ENCODE peak calls at places on chromosomes 12 and 14, in seven cellular contexts. J is HepG2, F is K562, T is Panc1, K is HCT116, Z is H1, Q is SK-N-SH. G is an unnamed sample.

GRCh38 chr14:37406095-37406494 is 189.0 kb downstream of the FOXA1 start:
- DNase-seq in K (no peak), F (no peak), Z (no peak), J (no peak), Q (no peak), T (no peak), G (no peak)

GRCh38 chr12:27236498-27236897 is 7.6 kb upstream of the STK38L start:
- DNase-seq in Q (no peak), T (no peak), Z (no peak), K (peak), F (peak), J (no peak), G (no peak)

GRCh38 chr14:76729195-76729594 is 32.1 kb upstream of the VASH1 start:
- DNase-seq in F (no peak), J (no peak), Q (no peak), T (no peak), Z (no peak), K (no peak), G (no peak)

GRCh38 chr14:90184571-90185266 is 71.6 kb upstream of the PSMC1 start:
- DNase-seq in K (no peak), T (no peak), Z (no peak), F (no peak), Q (no peak), J (no peak), G (no peak)

GRCh38 chr12:52517005-52517835 is 3.0 kb downstream of the KRT5 start:
- DNase-seq in Q (no peak), F (no peak), T (no peak), K (no peak), J (no peak), Z (peak), G (no peak)

GRCh38 chr12:52372216-52373154 is 5.2 kb upstream of the KRT85 start:
- DNase-seq in T (peak), Q (peak), F (peak), J (peak), K (peak), Z (peak), G (no peak)

GRCh38 chr12:77968021-77968420 is 137.3 kb downstream of the NAV3 start:
- DNase-seq in J (no peak), K (no peak), T (no peak), Q (no peak), F (no peak), Z (no peak), G (no peak)

GRCh38 chr14:32007755-32008374 is 69.2 kb upstream of the ARHGAP5 start:
- DNase-seq in K (no peak), Z (no peak), F (no peak), Q (no peak), J (no peak), T (no peak), G (no peak)

GRCh38 chr14:103541944-103542544 is 13.0 kb downstream of the TRMT61A start:
- DNase-seq in Q (no peak), J (no peak), K (no peak), Z (no peak), F (no peak), T (no peak), G (no peak)

GRCh38 chr12:116599285-116600122 is 40.3 kb downstream of the MAP1LC3B2 start:
- DNase-seq in T (no peak), Z (peak), J (peak), F (peak), Q (peak), K (peak), G (peak)

GRCh38 chr12:25469861-25470260 is 83.2 kb downstream of the LMNTD1 start:
- DNase-seq in K (no peak), Z (no peak), J (no peak), Q (no peak), T (no peak), F (no peak), G (no peak)

GRCh38 chr14:99562848-99563748 is 40.9 kb downstream of the CCDC85C start:
- DNase-seq in K (no peak), J (peak), T (no peak), Z (peak), Q (peak), F (peak), G (no peak)

GRCh38 chr14:92841930-92842329 is 47.8 kb downstream of the GOLGA5 start:
- DNase-seq in K (no peak), J (no peak), Q (no peak), F (no peak), T (no peak), Z (no peak), G (no peak)

GRCh38 chr14:81268016-81268416 is 47.3 kb upstream of the GTF2A1 start:
- DNase-seq in Z (no peak), Q (no peak), T (no peak), J (peak), K (no peak), F (peak), G (no peak)

GRCh38 chr14:53953828-53954550 is 2.6 kb downstream of the BMP4 start:
- DNase-seq in Q (peak), Z (peak), J (peak), K (no peak), F (no peak), T (no peak), G (no peak)

GRCh38 chr14:53956427-53957201 is at the start of gene BMP4:
- DNase-seq in Z (peak), K (peak), F (peak), Q (peak), J (peak), T (no peak), G (no peak)

GRCh38 chr14:53955234-53955556 is 1.4 kb downstream of the BMP4 start:
- DNase-seq in T (no peak), Q (no peak), J (no peak), Z (no peak), K (no peak), F (no peak), G (no peak)

GRCh38 chr14:53954551-53955233 is 1.9 kb downstream of the BMP4 start:
- DNase-seq in F (no peak), K (no peak), Z (peak), Q (no peak), T (no peak), J (no peak), G (no peak)

DNA sequence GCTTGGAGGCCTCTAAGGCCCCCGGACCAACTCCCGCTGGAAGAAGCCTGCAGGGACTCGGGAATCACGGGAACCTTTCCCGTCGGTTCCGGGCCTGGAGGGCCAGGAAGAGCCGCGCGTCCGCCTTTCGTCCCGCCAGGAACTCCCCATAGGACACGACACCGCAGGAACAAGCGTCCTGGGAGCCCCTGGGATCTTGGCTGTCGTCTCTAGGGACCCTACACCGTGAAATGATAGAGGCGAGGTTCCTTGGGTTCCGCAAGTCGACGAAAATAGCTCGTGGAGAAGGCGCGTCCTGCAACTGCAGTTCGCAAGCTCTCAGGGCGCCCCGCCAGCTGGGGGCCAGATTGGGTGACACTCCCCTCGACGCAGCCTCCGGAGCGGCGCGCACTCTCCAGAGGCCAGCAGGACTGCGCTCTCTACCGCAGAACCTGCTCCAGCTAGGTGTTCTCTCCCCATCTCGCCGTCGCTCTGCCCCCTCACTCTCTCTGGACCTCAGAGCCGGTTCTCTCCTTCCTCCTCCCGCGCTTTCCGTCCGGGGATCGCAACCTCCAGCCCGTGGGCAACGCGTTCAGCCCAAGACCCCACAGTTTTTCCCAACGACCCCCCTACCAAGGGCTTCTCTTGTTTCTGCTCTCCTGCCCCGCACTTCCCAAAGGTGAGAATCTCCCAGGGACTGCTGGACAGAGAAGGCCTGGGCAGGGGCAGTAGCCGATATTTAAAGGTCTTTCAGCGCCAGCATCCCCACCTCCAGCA is 776 bp downstream of the BMP4 start:
- DNase-seq in J (peak), F (no peak), Z (peak), Q (no peak), K (no peak), T (no peak), G (no peak)
- TF ChIP-seq SIN3A in J (peak), F (no peak), Z (no peak), Q (no peak), K (no peak), T (no peak), G (no peak)

GRCh38 chr12:108254030-108254429 is 85.1 kb downstream of the CMKLR1 start:
- DNase-seq in K (no peak), Z (no peak), F (no peak), Q (no peak), T (no peak), J (no peak), G (no peak)

GRCh38 chr12:108260039-108260438 is 79.1 kb downstream of the CMKLR1 start:
- DNase-seq in T (no peak), K (no peak), J (no peak), F (no peak), Z (no peak), Q (no peak), G (no peak)

GRCh38 chr12:108257610-108258106 is 81.5 kb downstream of the CMKLR1 start:
- DNase-seq in J (no peak), T (no peak), K (no peak), F (no peak), Q (no peak), Z (no peak), G (no peak)

GRCh38 chr12:108255203-108255602 is 83.9 kb downstream of the CMKLR1 start:
- DNase-seq in K (no peak), J (no peak), Z (no peak), Q (no peak), T (no peak), F (no peak), G (no peak)

GRCh38 chr12:108257004-108257403 is 82.1 kb downstream of the CMKLR1 start:
- DNase-seq in J (no peak), Z (no peak), F (no peak), Q (no peak), T (no peak), K (no peak), G (no peak)
- TF ChIP-seq SIN3A in J (no peak), Z (no peak), F (no peak), Q (no peak), T (no peak), K (no peak), G (no peak)

GRCh38 chr14:38847161-38847560 is 255.9 kb downstream of the SEC23A start:
- DNase-seq in K (no peak), Z (no peak), Q (no peak), F (no peak), T (no peak), J (no peak), G (no peak)

GRCh38 chr14:38848243-38848642 is 254.8 kb downstream of the SEC23A start:
- DNase-seq in J (no peak), K (no peak), Z (no peak), T (no peak), F (no peak), Q (no peak), G (no peak)

GRCh38 chr14:38850664-38851063 is 252.4 kb downstream of the SEC23A start:
- DNase-seq in J (no peak), T (no peak), K (no peak), Z (no peak), Q (no peak), F (no peak), G (no peak)

GRCh38 chr14:38855513-38855912 is 247.5 kb downstream of the SEC23A start:
- DNase-seq in F (no peak), T (no peak), Q (no peak), K (no peak), J (no peak), Z (no peak), G (no peak)

GRCh38 chr14:38851109-38851508 is 251.9 kb downstream of the SEC23A start:
- DNase-seq in Z (no peak), K (no peak), J (no peak), Q (no peak), T (no peak), F (no peak), G (no peak)
- TF ChIP-seq SIN3A in Z (no peak), K (no peak), J (no peak), Q (no peak), T (no peak), F (no peak), G (no peak)

GRCh38 chr12:11771895-11772502 is 122.5 kb downstream of the ETV6 start:
- DNase-seq in T (no peak), Q (no peak), J (no peak), Z (no peak), F (no peak), K (no peak), G (no peak)
- TF ChIP-seq SIN3A in T (no peak), Q (no peak), J (no peak), Z (no peak), F (no peak), K (no peak), G (no peak)

DNA sequence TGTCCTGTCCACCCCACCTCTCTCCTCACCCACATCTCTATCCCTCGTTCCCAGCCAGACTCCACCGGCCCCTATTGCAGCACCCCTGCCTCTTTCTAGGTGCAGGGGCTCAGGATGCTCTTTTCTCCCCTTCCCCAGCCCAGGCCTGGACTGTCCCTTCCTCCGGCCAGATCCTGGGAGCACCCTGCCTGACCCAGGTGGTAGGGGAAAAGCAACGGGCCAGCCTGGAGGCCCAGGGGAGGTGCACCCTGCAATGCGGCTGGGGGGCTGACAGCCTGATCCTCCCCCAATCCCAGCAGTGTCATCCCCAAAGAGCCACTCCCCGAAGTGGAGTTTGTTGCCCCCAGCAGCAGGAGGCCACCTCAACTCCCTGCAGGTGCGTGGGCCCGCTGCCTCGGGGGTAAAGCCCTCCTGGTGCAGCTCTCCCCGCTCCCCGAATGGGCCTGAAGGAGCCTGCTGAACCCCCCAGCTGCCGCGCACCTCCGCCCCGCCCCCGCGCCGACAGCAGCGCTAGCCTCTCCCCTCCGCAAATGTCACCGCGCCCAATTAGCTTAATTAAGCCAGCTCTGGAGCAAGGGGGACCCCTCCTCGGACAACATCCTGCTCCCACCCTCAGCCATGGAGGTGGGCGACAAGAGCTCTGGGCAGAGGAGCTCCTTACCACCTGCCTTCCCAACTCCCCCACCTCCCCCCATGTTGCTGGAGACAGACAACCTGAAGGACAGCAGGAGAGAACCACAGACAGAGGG is 4.7 kb downstream of the NXPH4 start:
- DNase-seq in Z (no peak), Q (no peak), J (no peak), K (no peak), F (no peak), T (no peak), G (no peak)
- TF ChIP-seq SIN3A in Z (no peak), Q (no peak), J (no peak), K (no peak), F (no peak), T (no peak), G (no peak)

G was measured in GM12878.